ENCODE peak calls at places on chromosomes 13 and 19, in four cellular contexts. Y is hepatocyte; M is heart left ventricle; C is CD8-positive, alpha-beta T cell. X is an unnamed sample.

GRCh38 chr19:45560686-45561085 is 23.9 kb downstream of the OPA3 start:
- DNase-seq in C (no peak), M (no peak), Y (no peak), X (no peak)

GRCh38 chr19:6534451-6535093 is 3.7 kb downstream of the TNFSF9 start:
- DNase-seq in Y (no peak), C (no peak), M (no peak), X (no peak)

GRCh38 chr19:5147074-5147970 is 178.4 kb downstream of the KDM4B start:
- DNase-seq in M (peak; percentile 55), C (no peak), Y (no peak), X (no peak)

GRCh38 chr19:24004166-24004565 is 82.8 kb upstream of the ZNF254 start:
- DNase-seq in M (no peak), Y (no peak), C (no peak), X (no peak)

GRCh38 chr19:47272448-47273312 is 2.0 kb upstream of the INAFM1 start:
- DNase-seq in M (no peak), C (no peak), Y (no peak), X (peak; percentile 64)

GRCh38 chr19:16670291-16670690 is 9.4 kb downstream of the TMEM38A start:
- DNase-seq in C (no peak), M (no peak), Y (no peak), X (no peak)

GRCh38 chr13:19596960-19597361 is 35.6 kb upstream of the TPTE2 start:
- DNase-seq in C (no peak), Y (peak; percentile 17), M (no peak), X (peak; percentile 86)

GRCh38 chr19:40134866-40135265 is 44.1 kb upstream of the ZNF780A start:
- DNase-seq in C (no peak), M (no peak), Y (no peak), X (no peak)

GRCh38 chr19:53879145-53880037 is 2.6 kb upstream of the PRKCG start:
- DNase-seq in Y (peak; percentile 96), M (peak; percentile 98), C (peak; percentile 72), X (peak; percentile 99)

GRCh38 chr13:76879211-76879875 is 6.9 kb downstream of the KCTD12 start:
- DNase-seq in M (peak; percentile 74), Y (peak; percentile 33), C (no peak), X (no peak)

GRCh38 chr13:27643334-27644158 is 21.9 kb downstream of the POLR1D start:
- DNase-seq in C (no peak), M (no peak), Y (no peak), X (no peak)

GRCh38 chr13:29515372-29515771 is 80.1 kb downstream of the SLC7A1 start:
- DNase-seq in C (no peak), M (no peak), Y (no peak), X (no peak)
- H3K36me3 ChIP-seq in C (peaks cover 30% of the 10 kb centered on the region), M (no peaks in the 10 kb centered on the region), Y (no peaks in the 10 kb centered on the region), X (peaks cover 6% of the 10 kb centered on the region)

GRCh38 chr13:52879950-52880650 is 31.7 kb upstream of the PCDH8 start:
- DNase-seq in C (no peak), M (no peak), Y (peak; percentile 7), X (no peak)
- H3K4me3 ChIP-seq in C (no peak overlapping the region), M (no peak overlapping the region), Y (no peak overlapping the region), X (no peak overlapping the region)

DNA sequence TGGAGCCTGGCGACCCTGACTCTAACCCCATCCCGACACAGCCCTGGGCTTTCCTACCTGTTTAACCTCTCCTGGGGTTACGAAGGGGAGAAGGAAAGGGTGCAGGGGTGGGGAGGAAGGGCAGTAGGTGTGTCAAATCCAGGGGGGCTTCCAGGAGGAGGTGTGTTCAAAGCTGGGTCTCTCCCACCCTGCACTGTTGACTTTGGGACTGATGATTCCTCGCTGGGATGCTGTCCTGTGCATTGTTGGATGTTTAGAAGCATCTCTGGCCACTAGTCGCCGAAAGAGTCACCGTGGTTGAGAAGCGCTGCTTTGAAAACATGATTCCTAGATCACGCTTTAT is 4.2 kb upstream of the FCER2 start:
- DNase-seq in M (no peak), C (no peak), Y (no peak), X (no peak)
- TF ChIP-seq CTCF in M (no peak), C (no peak), Y (no peak), X (no peak)

DNA sequence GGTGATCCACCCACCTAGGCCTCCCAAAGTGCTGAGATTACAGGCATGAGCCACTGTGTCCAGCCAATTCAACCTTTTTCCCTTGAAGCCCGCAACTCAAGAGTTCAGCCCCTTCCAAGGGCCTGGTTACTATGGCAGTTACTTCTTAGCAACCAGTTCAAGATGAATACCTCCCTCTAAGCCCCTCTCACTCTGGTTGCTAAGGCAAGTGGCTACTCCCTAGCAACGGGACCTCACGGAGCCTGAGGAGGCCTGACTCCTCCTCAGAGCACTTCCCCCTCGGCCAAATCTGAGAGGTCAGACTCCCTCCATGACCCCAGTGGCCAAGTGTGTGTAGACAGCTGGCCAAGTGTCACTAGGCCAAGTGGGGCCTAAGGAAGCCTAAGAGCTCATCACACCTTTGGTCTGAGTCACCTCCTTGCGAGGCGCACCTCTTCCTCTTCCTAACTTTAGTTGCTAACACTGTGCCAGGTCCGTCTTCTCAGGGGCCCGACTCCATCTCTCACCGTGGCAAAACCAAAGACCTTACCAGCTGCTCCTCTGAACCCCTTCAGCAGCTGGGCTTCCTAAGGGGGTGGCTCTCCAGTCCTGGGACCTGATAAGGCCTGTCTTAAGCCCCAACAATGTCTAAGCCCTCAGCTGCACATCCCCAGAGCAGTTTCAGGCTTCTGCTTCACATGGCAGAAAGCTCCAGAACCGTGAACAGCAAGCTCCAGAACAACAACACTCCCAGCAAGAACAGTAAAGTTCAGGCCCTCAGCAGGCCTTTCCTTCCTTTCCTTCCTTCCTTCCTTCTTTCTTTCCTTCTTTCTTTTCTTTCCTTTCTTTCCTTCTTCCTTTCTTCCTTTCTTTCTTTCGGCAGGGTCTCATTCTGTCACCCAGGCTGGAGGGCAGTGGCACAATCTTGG is 9.6 kb downstream of the CD37 start:
- DNase-seq in M (no peak), C (no peak), Y (no peak), X (no peak)
- H3K36me3 ChIP-seq in M (no peaks in the 10 kb centered on the region), C (no peaks in the 10 kb centered on the region), Y (no peaks in the 10 kb centered on the region), X (no peaks in the 10 kb centered on the region)

GRCh38 chr13:49258097-49258796 is 10.5 kb downstream of the CDADC1 start:
- DNase-seq in Y (no peak), M (no peak), C (no peak), X (no peak)
- H3K4me3 ChIP-seq in Y (no peak overlapping the region), M (peak overlapping the region; percentile 47), C (peak overlapping the region; percentile 51), X (no peak overlapping the region)

GRCh38 chr19:36051236-36051635 is 2.8 kb downstream of the THAP8 start:
- DNase-seq in M (no peak), C (no peak), Y (peak; percentile 44), X (no peak)
- TF ChIP-seq CTCF in M (no peak), C (no peak), Y (peak; percentile 41), X (no peak)

X was measured in Caco-2.